ENCODE peak calls at places on chromosome 7, in eight cellular contexts. T is PC-3, X is left ventricle myocardium inferior, M is HL-60, R is BJ, S is adrenal gland, B is H1, H is cardiac muscle cell. N is an unnamed sample.

GRCh38 chr7:94649313-94649924 is 6.5 kb downstream of the SGCE start:
- DNase-seq in T (no peak), X (no peak), M (no peak), R (no peak), S (peak), B (no peak), H (no peak), N (no peak)

GRCh38 chr7:52749880-52750279 is 285.6 kb upstream of the POM121L12 start:
- DNase-seq in T (no peak), X (no peak), M (no peak), R (no peak), S (no peak), B (peak), H (no peak), N (no peak)

GRCh38 chr7:12064716-12065115 is 146.4 kb upstream of the TMEM106B start:
- DNase-seq in T (no peak), X (no peak), M (no peak), R (no peak), S (no peak), B (no peak), H (no peak), N (no peak)

GRCh38 chr7:23117841-23118240 is 12.3 kb downstream of the KLHL7 start:
- DNase-seq in T (no peak), X (no peak), M (no peak), R (no peak), S (peak), B (no peak), H (peak), N (no peak)

GRCh38 chr7:134782121-134782623 is 2.7 kb downstream of the CALD1 start:
- DNase-seq in T (no peak), X (no peak), M (no peak), R (no peak), S (no peak), B (no peak), H (no peak), N (peak)

GRCh38 chr7:44639701-44640321 is 33.4 kb downstream of the OGDH start:
- DNase-seq in T (peak), X (peak), M (no peak), R (peak), S (peak), B (no peak), H (peak), N (peak)

GRCh38 chr7:33050425-33051318 is 11.9 kb downstream of the NT5C3A start:
- DNase-seq in T (peak), X (no peak), M (peak), R (no peak), S (no peak), B (no peak), H (peak), N (peak)

GRCh38 chr7:90797596-90797995 is 201.5 kb downstream of the CDK14 start:
- DNase-seq in T (no peak), X (no peak), M (no peak), R (no peak), S (no peak), B (no peak), H (no peak), N (peak)

GRCh38 chr7:142459557-142459963 is 201.7 kb upstream of the PRSS58 start:
- DNase-seq in T (peak), X (no peak), M (peak), R (peak), S (no peak), B (no peak), H (peak), N (peak)

GRCh38 chr7:122092964-122093797 is 50.9 kb downstream of the AASS start:
- DNase-seq in T (peak), X (peak), M (peak), R (peak), S (peak), B (peak), H (peak), N (peak)

GRCh38 chr7:43785425-43785824 is 26.9 kb downstream of the BLVRA start:
- DNase-seq in T (peak), X (no peak), M (no peak), R (peak), S (peak), B (no peak), H (no peak), N (peak)

GRCh38 chr7:97218767-97219166 is 101.3 kb downstream of the SDHAF3 start:
- DNase-seq in T (no peak), X (no peak), M (no peak), R (no peak), S (no peak), B (no peak), H (no peak), N (no peak)

GRCh38 chr7:26580666-26581065 is 283.7 kb downstream of the SKAP2 start:
- DNase-seq in T (no peak), X (no peak), M (no peak), R (no peak), S (no peak), B (no peak), H (no peak), N (no peak)

GRCh38 chr7:135697276-135698049 is 30.5 kb downstream of the SLC13A4 start:
- DNase-seq in T (no peak), X (no peak), M (no peak), R (no peak), S (no peak), B (no peak), H (no peak), N (no peak)

GRCh38 chr7:137539111-137539715 is 195.7 kb upstream of the PTN start:
- DNase-seq in T (peak), X (no peak), M (no peak), R (peak), S (no peak), B (no peak), H (no peak), N (peak)

GRCh38 chr7:152891837-152892236 is 132.3 kb downstream of the ACTR3B start:
- DNase-seq in T (no peak), X (no peak), M (no peak), R (no peak), S (no peak), B (no peak), H (no peak), N (no peak)

GRCh38 chr7:131183611-131184119 is 144.0 kb upstream of the MKLN1 start:
- DNase-seq in T (no peak), X (no peak), M (no peak), R (no peak), S (no peak), B (no peak), H (no peak), N (peak)

GRCh38 chr7:136533732-136534131 is 334.7 kb upstream of the CHRM2 start:
- DNase-seq in T (no peak), X (no peak), M (no peak), R (no peak), S (no peak), B (no peak), H (no peak), N (no peak)

GRCh38 chr7:47390914-47391313 is 191.0 kb downstream of the TNS3 start:
- DNase-seq in T (no peak), X (no peak), M (no peak), R (no peak), S (no peak), B (no peak), H (no peak), N (no peak)

GRCh38 chr7:83655951-83656556 is 7.1 kb upstream of the SEMA3E start:
- DNase-seq in T (peak), X (no peak), M (peak), R (no peak), S (peak), B (no peak), H (peak), N (peak)

GRCh38 chr7:20197837-20198236 is 19.3 kb downstream of the MACC1 start:
- DNase-seq in T (peak), X (no peak), M (no peak), R (no peak), S (no peak), B (no peak), H (no peak), N (no peak)

GRCh38 chr7:131502810-131503545 is 53.5 kb downstream of the PODXL start:
- DNase-seq in T (no peak), X (peak), M (no peak), R (no peak), S (peak), B (no peak), H (peak), N (no peak)

DNA sequence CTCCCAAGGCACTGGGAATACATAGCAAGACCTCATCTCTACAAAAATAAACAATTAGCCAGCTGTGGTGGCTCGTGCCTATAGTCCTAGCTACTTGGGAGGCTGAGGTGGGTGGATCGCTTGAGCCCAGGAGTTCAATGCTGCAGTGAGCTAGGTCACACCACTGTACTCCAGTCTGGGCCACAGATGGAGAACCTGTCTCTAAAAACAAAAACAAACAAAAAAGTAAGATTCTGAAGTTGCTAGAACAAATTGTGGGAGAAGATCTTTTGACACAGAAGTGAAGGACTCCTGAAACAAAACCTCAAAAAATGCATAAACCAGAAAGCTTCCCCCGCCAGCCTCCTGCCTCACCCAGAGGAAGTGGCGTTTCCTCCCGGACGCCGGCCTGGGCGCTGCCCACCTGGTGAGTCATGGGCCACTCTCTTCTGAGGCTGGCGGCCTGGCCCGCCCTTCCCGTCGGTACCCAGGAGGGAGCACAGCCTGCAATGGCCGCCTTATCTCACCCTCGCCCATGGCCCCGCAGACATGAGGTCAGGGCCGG is 25.4 kb upstream of the ELN start:
- DNase-seq in T (peak), X (peak), M (peak), R (peak), S (peak), B (no peak), H (no peak), N (peak)
- H3K4me3 ChIP-seq in T (no peak), X (no peak), M (no peak), R (no peak), S (no peak), B (no peak), H (no peak), N (no peak)

DNA sequence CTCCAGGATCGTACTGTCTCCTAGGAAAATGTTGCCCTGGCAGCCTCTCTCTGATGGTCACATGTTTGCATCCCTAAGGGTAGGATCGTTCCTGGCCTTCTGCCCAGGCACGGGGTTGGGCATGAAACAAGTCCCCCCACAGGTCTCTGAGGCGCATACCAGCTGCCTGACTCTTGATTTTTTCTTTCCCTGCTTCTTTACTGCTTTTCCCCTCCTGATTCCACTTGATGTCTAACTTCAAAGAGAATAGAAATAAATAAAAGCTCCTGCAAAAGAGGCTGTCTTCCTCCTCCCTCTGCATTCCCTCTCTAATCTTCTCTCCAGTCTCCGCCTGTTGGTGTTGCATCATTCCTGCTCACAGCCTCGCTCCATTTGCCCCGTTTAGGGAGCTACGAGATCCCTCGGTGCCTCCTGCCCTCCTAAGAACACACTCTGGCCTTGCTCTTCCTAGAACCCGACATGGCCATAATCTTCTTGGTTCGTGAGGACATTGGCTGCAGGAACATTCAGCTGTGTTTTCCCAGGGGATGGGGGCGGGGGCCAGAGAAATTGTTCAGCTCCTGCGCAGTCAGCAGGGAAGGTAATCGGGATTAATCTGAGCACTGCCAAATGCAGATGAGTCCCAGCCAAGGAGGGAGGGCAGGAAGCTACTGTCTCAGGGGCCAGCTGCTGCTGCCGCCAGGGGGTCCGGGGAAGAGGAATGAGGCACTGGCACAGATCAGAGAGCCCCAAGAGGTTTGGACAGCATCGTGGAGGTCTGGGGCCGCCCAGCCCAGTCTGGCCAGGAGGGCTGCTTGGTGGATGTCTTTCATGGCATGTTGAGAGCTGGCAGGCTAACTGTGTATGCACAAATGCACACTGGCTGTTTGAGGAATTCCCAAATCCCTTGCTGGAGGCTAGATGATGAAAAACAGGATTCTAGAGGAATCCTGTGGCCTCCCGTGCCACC is 26.1 kb downstream of the LEP start:
- DNase-seq in T (peak), X (peak), M (no peak), R (peak), S (peak), B (no peak), H (peak), N (peak)
- TF ChIP-seq CTCF in T (no peak), X (no peak), M (no peak), R (peak), S (no peak), B (no peak), H (peak), N (no peak)

GRCh38 chr7:101218236-101219130 is 518 bp downstream of the ZNHIT1 start:
- DNase-seq in T (no peak), X (no peak), M (no peak), R (no peak), S (no peak), B (no peak), H (no peak), N (no peak)

GRCh38 chr7:101216860-101217387 is 457 bp downstream of the PLOD3 start:
- DNase-seq in T (no peak), X (no peak), M (no peak), R (no peak), S (no peak), B (no peak), H (peak), N (no peak)

GRCh38 chr7:101217388-101218235 is at the start of the genes PLOD3 and ZNHIT1:
- DNase-seq in T (peak), X (peak), M (peak), R (peak), S (peak), B (peak), H (peak), N (peak)

GRCh38 chr7:101220295-101220694 is 2.3 kb downstream of the ZNHIT1 start:
- DNase-seq in T (no peak), X (no peak), M (no peak), R (no peak), S (no peak), B (no peak), H (no peak), N (no peak)

DNA sequence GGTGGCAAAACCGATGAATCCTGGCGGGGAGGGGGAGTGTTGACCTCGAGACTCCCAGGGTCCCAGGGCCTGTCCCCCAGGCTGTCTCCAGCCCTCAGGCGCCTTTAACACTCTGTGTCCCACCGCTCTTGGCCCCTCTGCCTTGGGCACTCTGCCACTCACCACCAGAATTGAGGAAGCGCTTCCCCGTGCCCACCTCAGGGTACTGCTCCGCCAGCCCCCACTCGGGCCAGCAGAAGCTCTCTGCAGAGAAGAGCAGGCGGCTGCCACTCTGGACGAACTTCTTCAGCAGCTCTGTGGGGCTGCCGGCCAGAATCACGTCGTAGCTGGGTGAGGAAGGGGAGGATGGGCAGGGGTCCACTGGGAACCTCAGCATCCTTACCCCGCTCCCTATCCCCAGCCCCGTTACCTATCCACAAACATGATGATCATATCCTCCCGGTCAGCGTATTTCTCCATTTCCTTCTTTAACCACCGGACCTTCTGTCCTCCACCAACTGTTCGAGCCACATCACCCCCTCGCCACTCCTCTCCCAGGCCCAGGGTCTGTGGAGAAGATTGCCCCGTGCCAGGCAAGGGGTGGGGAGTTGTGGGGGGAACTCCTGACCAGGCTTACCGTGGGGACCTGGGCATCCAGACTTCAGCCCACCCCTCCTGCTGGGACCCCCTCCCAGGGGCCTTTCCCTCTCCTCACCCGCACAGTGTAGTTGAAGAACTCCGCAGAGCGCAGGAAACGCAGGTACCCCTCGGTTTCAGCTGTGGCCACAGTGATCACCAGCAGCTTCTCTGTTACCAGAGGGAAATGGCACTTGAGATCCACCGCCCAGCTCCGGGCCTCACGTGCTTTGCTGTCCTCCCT is 1.2 kb downstream of the PLOD3 start:
- DNase-seq in T (peak), X (no peak), M (peak), R (no peak), S (no peak), B (no peak), H (peak), N (no peak)
- H3K4me3 ChIP-seq in T (peak), X (peak), M (peak), R (peak), S (peak), B (peak), H (peak), N (peak)

GRCh38 chr7:85150624-85151023 is 36.2 kb downstream of the SEMA3D start:
- DNase-seq in T (peak), X (no peak), M (no peak), R (no peak), S (no peak), B (no peak), H (no peak), N (no peak)
- TF ChIP-seq CTCF in T (no peak), X (no peak), M (no peak), R (no peak), S (no peak), B (no peak), H (no peak), N (no peak)

GRCh38 chr7:57201895-57202210 is 69.6 kb upstream of the ZNF479 start:
- DNase-seq in T (no peak), X (no peak), M (no peak), R (no peak), S (no peak), B (no peak), H (no peak), N (no peak)
- H3K4me3 ChIP-seq in T (no peak), X (no peak), M (no peak), R (no peak), S (no peak), B (no peak), H (no peak), N (no peak)

N was measured in bronchial epithelial cell.